ENCODE peak calls at places on chromosomes 13 and 19, in seven cellular contexts. One of them, this sample, is unnamed.

GRCh38 chr19:10677796-10678195 is 23.4 kb upstream of the QTRT1 start:
- DNase-seq in sigmoid colon: no peak
- DNase-seq in cardiac muscle cell: no peak
- DNase-seq in GM06990: no peak
- DNase-seq in neural progenitor cell: no peak
- DNase-seq in esophagus squamous epithelium: no peak
- DNase-seq in IMR-90: no peak
- DNase-seq in this sample: no peak

GRCh38 chr13:111922086-111922485 is 144.9 kb upstream of the SOX1 start:
- DNase-seq in cardiac muscle cell: no peak
- DNase-seq in esophagus squamous epithelium: no peak
- DNase-seq in sigmoid colon: no peak
- DNase-seq in GM06990: no peak
- DNase-seq in neural progenitor cell: no peak
- DNase-seq in IMR-90: no peak
- DNase-seq in this sample: no peak

GRCh38 chr19:6226444-6227155 is 53.2 kb downstream of the MLLT1 start:
- DNase-seq in sigmoid colon: no peak
- DNase-seq in IMR-90: no peak
- DNase-seq in GM06990: no peak
- DNase-seq in cardiac muscle cell: no peak
- DNase-seq in neural progenitor cell: no peak
- DNase-seq in esophagus squamous epithelium: no peak
- DNase-seq in this sample: no peak

GRCh38 chr13:72638059-72638815 is 89.2 kb downstream of the MZT1 start:
- DNase-seq in esophagus squamous epithelium: no peak
- DNase-seq in sigmoid colon: no peak
- DNase-seq in neural progenitor cell: no peak
- DNase-seq in IMR-90: no peak
- DNase-seq in GM06990: no peak
- DNase-seq in cardiac muscle cell: no peak
- DNase-seq in this sample: no peak

GRCh38 chr13:19178901-19179593 is 2.6 kb downstream of the TUBA3C start:
- DNase-seq in cardiac muscle cell: no peak
- DNase-seq in esophagus squamous epithelium: no peak
- DNase-seq in IMR-90: no peak
- DNase-seq in neural progenitor cell: no peak
- DNase-seq in GM06990: no peak
- DNase-seq in sigmoid colon: no peak
- DNase-seq in this sample: no peak

GRCh38 chr13:88417801-88418200 is 746.6 kb downstream of the SLITRK5 start:
- DNase-seq in esophagus squamous epithelium: no peak
- DNase-seq in neural progenitor cell: no peak
- DNase-seq in IMR-90: no peak
- DNase-seq in GM06990: no peak
- DNase-seq in sigmoid colon: no peak
- DNase-seq in cardiac muscle cell: no peak
- DNase-seq in this sample: no peak

GRCh38 chr13:81379183-81379582 is 1038.3 kb upstream of the SPRY2 start:
- DNase-seq in esophagus squamous epithelium: no peak
- DNase-seq in neural progenitor cell: no peak
- DNase-seq in cardiac muscle cell: no peak
- DNase-seq in sigmoid colon: no peak
- DNase-seq in IMR-90: no peak
- DNase-seq in GM06990: no peak
- DNase-seq in this sample: no peak

GRCh38 chr13:34507630-34508029 is 434.4 kb upstream of the NBEA start:
- DNase-seq in cardiac muscle cell: no peak
- DNase-seq in sigmoid colon: no peak
- DNase-seq in GM06990: no peak
- DNase-seq in neural progenitor cell: no peak
- DNase-seq in IMR-90: no peak
- DNase-seq in esophagus squamous epithelium: no peak
- DNase-seq in this sample: peak; percentile 6

GRCh38 chr13:102817907-102818306 is 19.0 kb downstream of the BIVM start:
- DNase-seq in neural progenitor cell: no peak
- DNase-seq in sigmoid colon: no peak
- DNase-seq in esophagus squamous epithelium: no peak
- DNase-seq in IMR-90: no peak
- DNase-seq in cardiac muscle cell: no peak
- DNase-seq in GM06990: no peak
- DNase-seq in this sample: peak; percentile 25

GRCh38 chr13:62207388-62207787 is 791.7 kb upstream of the PCDH20 start:
- DNase-seq in sigmoid colon: no peak
- DNase-seq in neural progenitor cell: no peak
- DNase-seq in IMR-90: no peak
- DNase-seq in cardiac muscle cell: no peak
- DNase-seq in esophagus squamous epithelium: no peak
- DNase-seq in GM06990: no peak
- DNase-seq in this sample: no peak

GRCh38 chr13:101751488-101751887 is 299.0 kb downstream of the ITGBL1 start:
- DNase-seq in sigmoid colon: no peak
- DNase-seq in IMR-90: peak; percentile 77
- DNase-seq in neural progenitor cell: no peak
- DNase-seq in cardiac muscle cell: peak; percentile 74
- DNase-seq in esophagus squamous epithelium: no peak
- DNase-seq in GM06990: no peak
- DNase-seq in this sample: peak; percentile 61

GRCh38 chr19:50537306-50537685 is 23.6 kb upstream of the ASPDH start:
- DNase-seq in neural progenitor cell: no peak
- DNase-seq in esophagus squamous epithelium: no peak
- DNase-seq in GM06990: no peak
- DNase-seq in IMR-90: no peak
- DNase-seq in cardiac muscle cell: no peak
- DNase-seq in sigmoid colon: no peak
- DNase-seq in this sample: no peak

GRCh38 chr13:32910530-32910929 is 105.7 kb upstream of the KL start:
- DNase-seq in neural progenitor cell: no peak
- DNase-seq in IMR-90: no peak
- DNase-seq in esophagus squamous epithelium: no peak
- DNase-seq in GM06990: no peak
- DNase-seq in sigmoid colon: no peak
- DNase-seq in cardiac muscle cell: no peak
- DNase-seq in this sample: peak; percentile 16

GRCh38 chr13:88895261-88895941 is 1224.2 kb downstream of the SLITRK5 start:
- DNase-seq in neural progenitor cell: no peak
- DNase-seq in IMR-90: no peak
- DNase-seq in sigmoid colon: no peak
- DNase-seq in cardiac muscle cell: no peak
- DNase-seq in GM06990: no peak
- DNase-seq in esophagus squamous epithelium: no peak
- DNase-seq in this sample: no peak

GRCh38 chr13:75482070-75482819 is at the start of gene TBC1D4:
- DNase-seq in neural progenitor cell: peak; percentile 97
- DNase-seq in IMR-90: peak; percentile 82
- DNase-seq in cardiac muscle cell: peak; percentile 96
- DNase-seq in GM06990: peak; percentile 89
- DNase-seq in esophagus squamous epithelium: peak; percentile 22
- DNase-seq in sigmoid colon: peak; percentile 89
- DNase-seq in this sample: peak; percentile 91

GRCh38 chr19:623974-624373 is 9.4 kb downstream of the POLRMT start:
- DNase-seq in esophagus squamous epithelium: no peak
- DNase-seq in neural progenitor cell: peak; percentile 29
- DNase-seq in sigmoid colon: no peak
- DNase-seq in IMR-90: peak; percentile 82
- DNase-seq in GM06990: no peak
- DNase-seq in cardiac muscle cell: peak; percentile 76
- DNase-seq in this sample: peak; percentile 41

GRCh38 chr19:6108721-6109633 is 1.3 kb downstream of the RFX2 start:
- DNase-seq in cardiac muscle cell: peak; percentile 78
- DNase-seq in sigmoid colon: peak; percentile 90
- DNase-seq in GM06990: peak; percentile 52
- DNase-seq in neural progenitor cell: peak; percentile 57
- DNase-seq in esophagus squamous epithelium: no peak
- DNase-seq in IMR-90: peak; percentile 66
- DNase-seq in this sample: peak; percentile 88

GRCh38 chr13:98080280-98080679 is 62.6 kb upstream of the FARP1 start:
- DNase-seq in neural progenitor cell: no peak
- DNase-seq in cardiac muscle cell: no peak
- DNase-seq in esophagus squamous epithelium: no peak
- DNase-seq in GM06990: no peak
- DNase-seq in IMR-90: no peak
- DNase-seq in sigmoid colon: no peak
- DNase-seq in this sample: no peak

GRCh38 chr13:44191504-44192171 is 182.0 kb upstream of the SERP2 start:
- DNase-seq in GM06990: no peak
- DNase-seq in IMR-90: peak; percentile 70
- DNase-seq in cardiac muscle cell: peak; percentile 86
- DNase-seq in sigmoid colon: no peak
- DNase-seq in neural progenitor cell: peak; percentile 83
- DNase-seq in esophagus squamous epithelium: no peak
- DNase-seq in this sample: peak; percentile 89

GRCh38 chr19:6126335-6126974 is 9.0 kb upstream of the ACSBG2 start:
- DNase-seq in sigmoid colon: no peak
- DNase-seq in esophagus squamous epithelium: no peak
- DNase-seq in neural progenitor cell: peak; percentile 55
- DNase-seq in cardiac muscle cell: peak; percentile 78
- DNase-seq in IMR-90: peak; percentile 71
- DNase-seq in GM06990: peak; percentile 48
- DNase-seq in this sample: peak; percentile 67

GRCh38 chr19:4279530-4280422 is 710 bp downstream of the SHD start:
- DNase-seq in GM06990: no peak
- DNase-seq in cardiac muscle cell: no peak
- DNase-seq in neural progenitor cell: peak; percentile 27
- DNase-seq in IMR-90: no peak
- DNase-seq in sigmoid colon: no peak
- DNase-seq in esophagus squamous epithelium: no peak
- DNase-seq in this sample: no peak

GRCh38 chr19:11964496-11964857 is 363 bp upstream of the ZNF763 start:
- DNase-seq in cardiac muscle cell: no peak
- DNase-seq in IMR-90: no peak
- DNase-seq in neural progenitor cell: no peak
- DNase-seq in esophagus squamous epithelium: no peak
- DNase-seq in GM06990: no peak
- DNase-seq in sigmoid colon: peak; percentile 76
- DNase-seq in this sample: no peak
- TF ChIP-seq CTCF in cardiac muscle cell: peak; percentile 34
- TF ChIP-seq CTCF in IMR-90: peak; percentile 35
- TF ChIP-seq CTCF in neural progenitor cell: peak; percentile 18
- TF ChIP-seq CTCF in esophagus squamous epithelium: peak; percentile 10
- TF ChIP-seq CTCF in GM06990: peak; percentile 18
- TF ChIP-seq CTCF in sigmoid colon: no peak
- TF ChIP-seq CTCF in this sample: peak; percentile 30

GRCh38 chr13:39597828-39598227 is 5.2 kb downstream of the LHFPL6 start:
- DNase-seq in neural progenitor cell: no peak
- DNase-seq in esophagus squamous epithelium: no peak
- DNase-seq in GM06990: no peak
- DNase-seq in IMR-90: peak; percentile 59
- DNase-seq in sigmoid colon: no peak
- DNase-seq in cardiac muscle cell: peak; percentile 46
- DNase-seq in this sample: peak; percentile 40
- H3K4me3 ChIP-seq in neural progenitor cell: no peak overlapping the region
- H3K4me3 ChIP-seq in esophagus squamous epithelium: peak overlapping the region; percentile 21
- H3K4me3 ChIP-seq in GM06990: no peak overlapping the region
- H3K4me3 ChIP-seq in IMR-90: no peak overlapping the region
- H3K4me3 ChIP-seq in sigmoid colon: no peak overlapping the region
- H3K4me3 ChIP-seq in cardiac muscle cell: no peak overlapping the region
- H3K4me3 ChIP-seq in this sample: no peak overlapping the region

GRCh38 chr19:39737351-39737750 is 478 bp downstream of the CLC start:
- DNase-seq in cardiac muscle cell: no peak
- DNase-seq in esophagus squamous epithelium: no peak
- DNase-seq in sigmoid colon: no peak
- DNase-seq in GM06990: no peak
- DNase-seq in IMR-90: no peak
- DNase-seq in neural progenitor cell: no peak
- DNase-seq in this sample: no peak

GRCh38 chr19:39735688-39736087 is 2.1 kb downstream of the CLC start:
- DNase-seq in IMR-90: no peak
- DNase-seq in neural progenitor cell: no peak
- DNase-seq in GM06990: no peak
- DNase-seq in cardiac muscle cell: no peak
- DNase-seq in sigmoid colon: no peak
- DNase-seq in esophagus squamous epithelium: no peak
- DNase-seq in this sample: no peak

GRCh38 chr19:39736088-39736487 is 1.7 kb downstream of the CLC start:
- DNase-seq in GM06990: no peak
- DNase-seq in neural progenitor cell: no peak
- DNase-seq in IMR-90: no peak
- DNase-seq in cardiac muscle cell: no peak
- DNase-seq in esophagus squamous epithelium: no peak
- DNase-seq in sigmoid colon: no peak
- DNase-seq in this sample: no peak

GRCh38 chr19:39738809-39739208 is 980 bp upstream of the CLC start:
- DNase-seq in neural progenitor cell: no peak
- DNase-seq in IMR-90: no peak
- DNase-seq in sigmoid colon: no peak
- DNase-seq in GM06990: no peak
- DNase-seq in esophagus squamous epithelium: no peak
- DNase-seq in cardiac muscle cell: no peak
- DNase-seq in this sample: no peak

GRCh38 chr19:39737929-39738328 is at the start of gene CLC:
- DNase-seq in IMR-90: no peak
- DNase-seq in neural progenitor cell: no peak
- DNase-seq in cardiac muscle cell: no peak
- DNase-seq in GM06990: no peak
- DNase-seq in esophagus squamous epithelium: no peak
- DNase-seq in sigmoid colon: no peak
- DNase-seq in this sample: no peak
- TF ChIP-seq CTCF in IMR-90: no peak
- TF ChIP-seq CTCF in neural progenitor cell: no peak
- TF ChIP-seq CTCF in cardiac muscle cell: no peak
- TF ChIP-seq CTCF in GM06990: no peak
- TF ChIP-seq CTCF in esophagus squamous epithelium: no peak
- TF ChIP-seq CTCF in sigmoid colon: no peak
- TF ChIP-seq CTCF in this sample: no peak

GRCh38 chr13:31733066-31733465 is 6.3 kb upstream of the RXFP2 start:
- DNase-seq in cardiac muscle cell: peak; percentile 26
- DNase-seq in IMR-90: peak; percentile 40
- DNase-seq in sigmoid colon: no peak
- DNase-seq in GM06990: no peak
- DNase-seq in neural progenitor cell: no peak
- DNase-seq in esophagus squamous epithelium: no peak
- DNase-seq in this sample: no peak
- H3K4me3 ChIP-seq in cardiac muscle cell: no peak overlapping the region
- H3K4me3 ChIP-seq in IMR-90: peak overlapping the region; percentile 10
- H3K4me3 ChIP-seq in sigmoid colon: no peak overlapping the region
- H3K4me3 ChIP-seq in GM06990: no peak overlapping the region
- H3K4me3 ChIP-seq in neural progenitor cell: no peak overlapping the region
- H3K4me3 ChIP-seq in esophagus squamous epithelium: no peak overlapping the region
- H3K4me3 ChIP-seq in this sample: peak overlapping the region; percentile 37

GRCh38 chr19:13859361-13859880 is 17.5 kb upstream of the NANOS3 start:
- DNase-seq in GM06990: no peak
- DNase-seq in esophagus squamous epithelium: no peak
- DNase-seq in cardiac muscle cell: no peak
- DNase-seq in sigmoid colon: no peak
- DNase-seq in neural progenitor cell: no peak
- DNase-seq in IMR-90: peak; percentile 58
- DNase-seq in this sample: peak; percentile 52
- TF ChIP-seq CTCF in GM06990: no peak
- TF ChIP-seq CTCF in esophagus squamous epithelium: no peak
- TF ChIP-seq CTCF in cardiac muscle cell: no peak
- TF ChIP-seq CTCF in sigmoid colon: no peak
- TF ChIP-seq CTCF in neural progenitor cell: no peak
- TF ChIP-seq CTCF in IMR-90: no peak
- TF ChIP-seq CTCF in this sample: peak; percentile 14

GRCh38 chr13:113002206-113002821 is 33.3 kb downstream of the MCF2L start:
- DNase-seq in cardiac muscle cell: no peak
- DNase-seq in IMR-90: no peak
- DNase-seq in GM06990: no peak
- DNase-seq in neural progenitor cell: peak; percentile 89
- DNase-seq in sigmoid colon: no peak
- DNase-seq in esophagus squamous epithelium: no peak
- DNase-seq in this sample: no peak
- H3K4me3 ChIP-seq in cardiac muscle cell: no peak overlapping the region
- H3K4me3 ChIP-seq in IMR-90: no peak overlapping the region
- H3K4me3 ChIP-seq in GM06990: no peak overlapping the region
- H3K4me3 ChIP-seq in neural progenitor cell: no peak overlapping the region
- H3K4me3 ChIP-seq in sigmoid colon: no peak overlapping the region
- H3K4me3 ChIP-seq in esophagus squamous epithelium: peak overlapping the region; percentile 55
- H3K4me3 ChIP-seq in this sample: no peak overlapping the region